ENCODE peak calls at places on chromosomes 11 and 22, in five cellular contexts. W is choroid plexus epithelial cell, E is K562, Q is lower leg skin, U is GM12865. Y is an unnamed sample.

GRCh38 chr11:116800610-116801009 is 8.9 kb upstream of the APOA5 start:
- DNase-seq in Q (no peak), E (no peak), U (no peak), W (no peak), Y (no peak)

GRCh38 chr22:22421392-22421791 is 87.2 kb downstream of the ZNF280B start:
- DNase-seq in E (no peak), U (no peak), W (no peak), Q (no peak), Y (no peak)

GRCh38 chr11:129061466-129062194 is 119.0 kb upstream of the TP53AIP1 start:
- DNase-seq in E (no peak), Q (no peak), U (no peak), W (peak; percentile 72), Y (no peak)

GRCh38 chr22:45626198-45626651 is 45.4 kb upstream of the ATXN10 start:
- DNase-seq in E (no peak), W (no peak), Q (peak; percentile 42), U (no peak), Y (no peak)

GRCh38 chr11:118911880-118912741 is 13.6 kb downstream of the BCL9L start:
- DNase-seq in E (peak; percentile 88), U (peak; percentile 49), Q (peak; percentile 87), W (peak; percentile 93), Y (no peak)

GRCh38 chr11:64249038-64249437 is 2.3 kb upstream of the PLCB3 start:
- DNase-seq in W (no peak), Q (no peak), E (no peak), U (no peak), Y (no peak)

GRCh38 chr22:36765943-36766450 is 9.9 kb downstream of the IFT27 start:
- DNase-seq in E (no peak), W (peak; percentile 14), Q (no peak), U (no peak), Y (no peak)

GRCh38 chr22:38222797-38223119 is 21.0 kb downstream of the MAFF start:
- DNase-seq in E (no peak), Q (no peak), W (no peak), U (no peak), Y (no peak)

GRCh38 chr11:61700221-61700620 is 20.0 kb downstream of the DAGLA start:
- DNase-seq in Q (no peak), E (peak; percentile 59), U (no peak), W (peak; percentile 76), Y (no peak)

GRCh38 chr11:36403661-36404060 is 106.4 kb downstream of the TRAF6 start:
- DNase-seq in E (no peak), Q (no peak), W (no peak), U (no peak), Y (no peak)

GRCh38 chr11:27440090-27440489 is 32.5 kb downstream of the LGR4 start:
- DNase-seq in U (no peak), Q (no peak), E (no peak), W (no peak), Y (no peak)

GRCh38 chr22:49208003-49208402 is 619.7 kb downstream of the BRD1 start:
- DNase-seq in E (no peak), W (no peak), U (no peak), Q (no peak), Y (no peak)

GRCh38 chr11:72617080-72617744 is 57.0 kb downstream of the PDE2A start:
- DNase-seq in E (no peak), U (no peak), W (peak; percentile 58), Q (peak; percentile 26), Y (no peak)

DNA sequence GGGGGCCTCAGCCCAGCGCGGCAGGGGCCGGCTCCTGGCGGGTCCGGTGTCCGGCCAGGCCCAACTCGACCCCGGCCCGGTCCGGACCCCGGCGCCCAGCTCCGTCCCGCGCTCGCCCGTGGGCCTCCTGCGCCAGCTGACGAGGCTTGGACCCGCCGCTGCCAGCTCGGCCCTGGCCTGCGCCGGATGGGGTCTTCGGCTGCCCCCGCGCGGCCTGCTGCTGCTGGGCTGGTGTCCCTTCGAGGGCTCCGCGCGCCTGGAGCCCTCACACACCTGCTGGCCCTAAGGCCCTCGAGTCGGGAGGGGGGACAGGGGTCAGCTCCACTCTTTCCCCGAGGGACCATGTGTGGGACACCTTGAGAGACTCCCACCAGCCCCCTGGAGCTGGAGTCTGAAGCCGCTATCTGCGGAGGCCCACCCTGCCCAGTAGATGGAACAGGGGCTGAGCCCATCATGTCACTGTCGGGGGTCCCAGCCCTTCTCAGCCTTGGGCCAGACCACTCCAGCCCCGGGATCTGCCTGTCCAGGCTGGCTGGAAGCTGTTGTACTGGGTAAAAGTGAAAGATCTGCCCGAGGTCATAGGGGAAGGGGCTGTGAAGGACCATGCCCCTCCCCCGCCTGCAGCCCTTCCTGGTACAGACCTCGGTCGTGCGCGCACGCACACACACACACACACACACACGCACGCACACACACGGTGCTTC is 768 bp upstream of the CDKN1C start:
- DNase-seq in W (no peak), E (no peak), Q (no peak), U (no peak), Y (no peak)
- TF ChIP-seq CTCF in W (no peak), E (no peak), Q (no peak), U (no peak), Y (peak; percentile 13)

DNA sequence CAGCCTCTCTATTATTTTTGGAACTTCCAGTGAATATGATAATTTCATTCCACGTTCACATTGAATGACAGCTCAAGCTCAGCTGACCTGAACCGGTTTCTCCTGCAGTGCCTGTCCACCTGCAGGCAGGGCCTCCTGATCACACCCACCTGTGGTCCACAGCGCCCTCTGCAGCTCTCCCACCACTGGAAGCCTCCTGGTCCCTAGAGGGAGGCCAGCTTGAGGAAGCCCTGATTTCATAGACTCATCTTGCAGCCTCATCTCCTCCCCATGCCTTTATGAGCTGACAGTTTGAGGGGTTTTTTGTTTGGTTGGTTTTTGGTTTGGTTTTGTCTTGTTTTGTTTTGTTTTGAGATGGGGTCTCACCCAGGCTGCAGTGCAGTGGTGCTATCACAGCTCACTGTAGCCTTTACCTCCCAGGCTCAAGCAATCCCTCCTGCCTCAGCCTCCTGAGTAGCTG is 29.9 kb upstream of the MALAT1 start:
- DNase-seq in E (peak; percentile 80), W (peak; percentile 66), Q (no peak), U (peak; percentile 90), Y (peak; percentile 76)
- TF ChIP-seq CTCF in E (peak; percentile 97), W (peak; percentile 72), Q (peak; percentile 55), U (peak; percentile 81), Y (peak; percentile 93)

GRCh38 chr11:69359735-69360470 is 65.9 kb downstream of the MYEOV start:
- DNase-seq in Q (peak; percentile 1), E (no peak), W (peak; percentile 69), U (no peak), Y (no peak)

GRCh38 chr11:69361048-69361447 is 67.1 kb downstream of the MYEOV start:
- DNase-seq in Q (peak; percentile 0), E (no peak), W (no peak), U (no peak), Y (no peak)

GRCh38 chr11:69361466-69361865 is 67.5 kb downstream of the MYEOV start:
- DNase-seq in U (no peak), E (no peak), W (no peak), Q (peak; percentile 5), Y (no peak)

GRCh38 chr11:69360606-69361005 is 66.7 kb downstream of the MYEOV start:
- DNase-seq in E (no peak), W (no peak), U (no peak), Q (peak; percentile 7), Y (no peak)

DNA sequence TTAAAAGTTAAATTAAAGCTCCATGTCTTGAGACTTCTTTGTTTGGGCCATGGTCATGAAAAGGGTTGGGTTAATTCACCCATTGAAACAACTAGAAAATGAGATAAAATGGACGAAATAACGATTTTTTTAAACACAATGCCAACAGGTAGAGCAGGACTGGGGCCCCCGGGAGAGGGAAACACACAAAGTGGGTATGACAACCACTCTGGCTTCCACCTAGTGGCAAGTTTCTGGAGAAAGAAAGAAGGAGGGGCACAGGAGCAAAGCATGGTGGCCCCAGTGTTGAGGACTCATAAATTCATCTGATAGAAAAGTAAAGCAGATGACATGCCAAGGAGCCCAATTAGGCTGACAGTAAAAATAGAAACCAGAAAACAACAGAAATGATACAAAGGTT is 68.4 kb downstream of the MYEOV start:
- DNase-seq in E (no peak), W (no peak), Q (no peak), U (no peak), Y (no peak)
- TF ChIP-seq CTCF in E (peak; percentile 7), W (peak; percentile 4), Q (no peak), U (no peak), Y (no peak)

DNA sequence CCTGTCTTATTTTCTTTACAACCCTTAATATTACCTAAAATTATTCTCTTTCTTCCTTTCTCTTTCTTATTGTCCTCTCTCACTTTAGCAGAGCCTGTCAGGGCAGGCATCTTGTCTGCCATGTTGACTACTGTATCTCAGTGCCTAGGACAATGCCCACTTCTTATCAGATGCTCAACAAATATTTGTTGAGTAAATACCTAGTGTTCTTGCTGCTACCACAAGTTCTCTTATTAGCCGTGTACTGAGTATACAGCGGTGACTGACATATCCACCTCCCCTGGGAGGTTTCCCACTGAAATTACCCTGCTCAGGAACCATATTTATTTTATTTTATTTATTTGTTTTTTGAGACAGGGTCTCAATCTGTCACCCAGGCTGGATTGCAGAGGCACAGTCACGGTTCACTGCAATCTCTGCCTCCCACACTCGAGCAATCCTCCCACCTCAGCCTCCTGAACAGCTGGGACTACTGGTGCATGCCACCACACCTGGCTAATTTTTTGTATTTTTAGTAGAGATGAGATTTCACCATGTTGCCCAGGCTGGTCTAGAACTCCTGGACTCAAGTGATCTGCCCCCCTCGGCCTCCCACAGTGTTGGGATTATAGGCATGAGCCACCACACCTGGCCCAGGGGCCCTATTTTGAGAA is 6.7 kb downstream of the HPX start:
- DNase-seq in Q (no peak), U (peak; percentile 55), E (no peak), W (no peak), Y (no peak)
- TF ChIP-seq CTCF in Q (no peak), U (no peak), E (no peak), W (no peak), Y (no peak)

GRCh38 chr11:69436041-69436982 is 45.2 kb upstream of the LINC01488 start:
- DNase-seq in Q (no peak), E (no peak), U (no peak), W (no peak), Y (no peak)

GRCh38 chr11:69435161-69435990 is 46.1 kb upstream of the LINC01488 start:
- DNase-seq in U (no peak), W (no peak), Q (no peak), E (no peak), Y (no peak)

GRCh38 chr11:69437876-69438205 is 43.6 kb upstream of the LINC01488 start:
- DNase-seq in U (no peak), E (no peak), Q (no peak), W (no peak), Y (no peak)

GRCh38 chr11:69438286-69438920 is 43.1 kb upstream of the LINC01488 start:
- DNase-seq in Q (no peak), U (no peak), W (no peak), E (no peak), Y (no peak)

GRCh38 chr11:69437001-69437875 is 44.2 kb upstream of the LINC01488 start:
- DNase-seq in W (no peak), U (no peak), E (no peak), Q (no peak), Y (no peak)
- TF ChIP-seq CTCF in W (no peak), U (no peak), E (peak; percentile 8), Q (no peak), Y (no peak)